ENCODE peak calls at places on chromosomes 13 and 19, in nine cellular contexts. One of them, this sample, is unnamed.

GRCh38 chr19:16988661-16989060 is 37.9 kb downstream of the CPAMD8 start:
- DNase-seq in uterus: no peak
- DNase-seq in left ventricle myocardium inferior: no peak
- DNase-seq in pancreas: no peak
- DNase-seq in neural progenitor cell: no peak
- DNase-seq in AG04450: no peak
- DNase-seq in thoracic aorta: no peak
- DNase-seq in heart right ventricle: no peak
- DNase-seq in AG04449: no peak
- DNase-seq in this sample: no peak

GRCh38 chr13:102131246-102131645 is 270.6 kb downstream of the FGF14 start:
- DNase-seq in uterus: no peak
- DNase-seq in left ventricle myocardium inferior: no peak
- DNase-seq in pancreas: no peak
- DNase-seq in neural progenitor cell: no peak
- DNase-seq in AG04450: no peak
- DNase-seq in thoracic aorta: no peak
- DNase-seq in heart right ventricle: no peak
- DNase-seq in AG04449: no peak
- DNase-seq in this sample: no peak

GRCh38 chr19:33349319-33350289 is 23.9 kb upstream of the CEBPG start:
- DNase-seq in uterus: no peak
- DNase-seq in left ventricle myocardium inferior: no peak
- DNase-seq in pancreas: no peak
- DNase-seq in neural progenitor cell: no peak
- DNase-seq in AG04450: no peak
- DNase-seq in thoracic aorta: no peak
- DNase-seq in heart right ventricle: no peak
- DNase-seq in AG04449: no peak
- DNase-seq in this sample: no peak

GRCh38 chr13:91647361-91647970 is 249.0 kb downstream of the GPC5 start:
- DNase-seq in uterus: no peak
- DNase-seq in left ventricle myocardium inferior: no peak
- DNase-seq in pancreas: no peak
- DNase-seq in neural progenitor cell: peak; percentile 60
- DNase-seq in AG04450: no peak
- DNase-seq in thoracic aorta: no peak
- DNase-seq in heart right ventricle: peak; percentile 9
- DNase-seq in AG04449: no peak
- DNase-seq in this sample: no peak

GRCh38 chr13:113904411-113904810 is 40.5 kb upstream of the GAS6 start:
- DNase-seq in uterus: peak; percentile 68
- DNase-seq in left ventricle myocardium inferior: peak; percentile 64
- DNase-seq in pancreas: no peak
- DNase-seq in neural progenitor cell: peak; percentile 75
- DNase-seq in AG04450: no peak
- DNase-seq in thoracic aorta: no peak
- DNase-seq in heart right ventricle: peak; percentile 68
- DNase-seq in AG04449: no peak
- DNase-seq in this sample: no peak

GRCh38 chr13:97976551-97977375 is 23.3 kb downstream of the IPO5 start:
- DNase-seq in uterus: no peak
- DNase-seq in left ventricle myocardium inferior: no peak
- DNase-seq in pancreas: peak; percentile 74
- DNase-seq in neural progenitor cell: no peak
- DNase-seq in AG04450: no peak
- DNase-seq in thoracic aorta: peak; percentile 48
- DNase-seq in heart right ventricle: peak; percentile 36
- DNase-seq in AG04449: no peak
- DNase-seq in this sample: no peak

GRCh38 chr13:30033681-30034447 is 183.4 kb upstream of the UBL3 start:
- DNase-seq in uterus: no peak
- DNase-seq in left ventricle myocardium inferior: no peak
- DNase-seq in pancreas: no peak
- DNase-seq in neural progenitor cell: no peak
- DNase-seq in AG04450: peak; percentile 82
- DNase-seq in thoracic aorta: no peak
- DNase-seq in heart right ventricle: no peak
- DNase-seq in AG04449: peak; percentile 85
- DNase-seq in this sample: no peak

GRCh38 chr19:42628411-42629135 is 33.8 kb upstream of the CEACAM8 start:
- DNase-seq in uterus: no peak
- DNase-seq in left ventricle myocardium inferior: no peak
- DNase-seq in pancreas: no peak
- DNase-seq in neural progenitor cell: no peak
- DNase-seq in AG04450: no peak
- DNase-seq in thoracic aorta: no peak
- DNase-seq in heart right ventricle: no peak
- DNase-seq in AG04449: no peak
- DNase-seq in this sample: no peak

GRCh38 chr13:20350819-20351218 is 118.7 kb upstream of the GJB6 start:
- DNase-seq in uterus: no peak
- DNase-seq in left ventricle myocardium inferior: no peak
- DNase-seq in pancreas: no peak
- DNase-seq in neural progenitor cell: no peak
- DNase-seq in AG04450: no peak
- DNase-seq in thoracic aorta: no peak
- DNase-seq in heart right ventricle: no peak
- DNase-seq in AG04449: no peak
- DNase-seq in this sample: no peak

GRCh38 chr13:113980489-113981064 is 6.7 kb upstream of the C13orf46 start:
- DNase-seq in uterus: no peak
- DNase-seq in left ventricle myocardium inferior: peak; percentile 2
- DNase-seq in pancreas: peak; percentile 38
- DNase-seq in neural progenitor cell: no peak
- DNase-seq in AG04450: no peak
- DNase-seq in thoracic aorta: no peak
- DNase-seq in heart right ventricle: no peak
- DNase-seq in AG04449: no peak
- DNase-seq in this sample: no peak

GRCh38 chr19:7554990-7555864 is 19.7 kb downstream of the PNPLA6 start:
- DNase-seq in uterus: no peak
- DNase-seq in left ventricle myocardium inferior: no peak
- DNase-seq in pancreas: peak; percentile 77
- DNase-seq in neural progenitor cell: peak; percentile 46
- DNase-seq in AG04450: no peak
- DNase-seq in thoracic aorta: no peak
- DNase-seq in heart right ventricle: no peak
- DNase-seq in AG04449: no peak
- DNase-seq in this sample: no peak

GRCh38 chr13:107301724-107302374 is 733.9 kb upstream of the ARGLU1 start:
- DNase-seq in uterus: no peak
- DNase-seq in left ventricle myocardium inferior: no peak
- DNase-seq in pancreas: no peak
- DNase-seq in neural progenitor cell: peak; percentile 50
- DNase-seq in AG04450: no peak
- DNase-seq in thoracic aorta: no peak
- DNase-seq in heart right ventricle: no peak
- DNase-seq in AG04449: no peak
- DNase-seq in this sample: no peak

GRCh38 chr13:49649244-49649962 is 21.1 kb downstream of the ARL11 start:
- DNase-seq in uterus: no peak
- DNase-seq in left ventricle myocardium inferior: no peak
- DNase-seq in pancreas: no peak
- DNase-seq in neural progenitor cell: peak; percentile 35
- DNase-seq in AG04450: no peak
- DNase-seq in thoracic aorta: no peak
- DNase-seq in heart right ventricle: no peak
- DNase-seq in AG04449: no peak
- DNase-seq in this sample: no peak

GRCh38 chr13:109576331-109576813 is 210.0 kb downstream of the IRS2 start:
- DNase-seq in uterus: no peak
- DNase-seq in left ventricle myocardium inferior: no peak
- DNase-seq in pancreas: no peak
- DNase-seq in neural progenitor cell: no peak
- DNase-seq in AG04450: no peak
- DNase-seq in thoracic aorta: no peak
- DNase-seq in heart right ventricle: no peak
- DNase-seq in AG04449: no peak
- DNase-seq in this sample: no peak

GRCh38 chr13:42996584-42996983 is 4.5 kb upstream of the EPSTI1 start:
- DNase-seq in uterus: no peak
- DNase-seq in left ventricle myocardium inferior: no peak
- DNase-seq in pancreas: no peak
- DNase-seq in neural progenitor cell: no peak
- DNase-seq in AG04450: peak; percentile 81
- DNase-seq in thoracic aorta: no peak
- DNase-seq in heart right ventricle: no peak
- DNase-seq in AG04449: peak; percentile 98
- DNase-seq in this sample: no peak

GRCh38 chr19:51368366-51369282 is at the start of gene CLDND2:
- DNase-seq in uterus: no peak
- DNase-seq in left ventricle myocardium inferior: no peak
- DNase-seq in pancreas: no peak
- DNase-seq in neural progenitor cell: no peak
- DNase-seq in AG04450: no peak
- DNase-seq in thoracic aorta: no peak
- DNase-seq in heart right ventricle: no peak
- DNase-seq in AG04449: no peak
- DNase-seq in this sample: no peak

DNA sequence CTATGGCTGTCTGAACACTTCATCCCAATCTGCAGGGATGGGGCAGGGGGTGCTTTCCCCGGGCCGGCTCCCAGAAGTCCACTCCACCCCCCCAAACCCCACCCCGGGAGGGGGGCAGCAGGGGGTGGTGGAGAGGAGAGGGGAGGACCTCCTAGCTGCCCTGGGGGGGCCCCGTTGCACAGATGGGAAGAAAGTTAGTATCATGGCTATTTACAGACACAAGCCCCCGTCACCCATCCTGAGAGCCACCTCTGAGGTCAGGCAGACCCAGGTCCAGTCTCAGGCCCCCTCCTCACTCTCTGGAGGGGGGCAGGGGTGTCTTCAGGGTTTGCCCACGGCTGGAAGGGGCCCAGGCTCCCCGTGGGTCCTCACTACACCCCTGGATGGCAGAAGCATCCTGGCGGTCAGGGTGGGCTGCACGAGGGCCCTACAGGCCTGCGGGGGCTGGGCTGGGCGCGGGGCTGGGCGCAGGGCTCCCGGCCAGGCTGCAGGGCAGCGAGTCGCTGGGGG is 5.8 kb upstream of the REXO1 start:
- DNase-seq in uterus: no peak
- DNase-seq in left ventricle myocardium inferior: no peak
- DNase-seq in pancreas: peak; percentile 69
- DNase-seq in neural progenitor cell: no peak
- DNase-seq in AG04450: no peak
- DNase-seq in thoracic aorta: no peak
- DNase-seq in heart right ventricle: no peak
- DNase-seq in AG04449: no peak
- DNase-seq in this sample: no peak
- H3K4me3 ChIP-seq in uterus: no peak overlapping the region
- H3K4me3 ChIP-seq in left ventricle myocardium inferior: peak overlapping the region; percentile 69
- H3K4me3 ChIP-seq in pancreas: no peak overlapping the region
- H3K4me3 ChIP-seq in neural progenitor cell: no peak overlapping the region
- H3K4me3 ChIP-seq in AG04450: no peak overlapping the region
- H3K4me3 ChIP-seq in thoracic aorta: no peak overlapping the region
- H3K4me3 ChIP-seq in heart right ventricle: peak overlapping the region; percentile 59
- H3K4me3 ChIP-seq in AG04449: no peak overlapping the region
- H3K4me3 ChIP-seq in this sample: peak overlapping the region; percentile 4

DNA sequence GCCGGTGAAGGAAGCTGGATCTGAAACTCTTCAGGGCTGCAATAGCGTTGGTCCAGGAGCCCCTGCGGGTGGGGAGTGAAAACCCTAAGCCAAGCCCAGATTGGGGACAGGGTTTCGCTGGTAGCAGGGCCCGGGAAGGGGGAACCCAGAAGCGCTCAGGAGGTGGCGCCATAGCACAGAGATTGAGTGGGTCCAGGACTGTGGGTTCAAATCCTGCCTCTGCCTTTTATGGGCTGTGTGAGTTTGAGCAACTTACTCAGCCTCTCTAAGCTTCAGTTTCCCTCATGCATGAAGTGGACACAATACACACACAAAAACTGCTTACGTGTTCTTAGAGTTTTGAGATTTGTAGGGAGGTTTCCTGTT is 8.3 kb upstream of the SYCN start:
- DNase-seq in uterus: no peak
- DNase-seq in left ventricle myocardium inferior: peak; percentile 24
- DNase-seq in pancreas: peak; percentile 47
- DNase-seq in neural progenitor cell: peak; percentile 71
- DNase-seq in AG04450: no peak
- DNase-seq in thoracic aorta: no peak
- DNase-seq in heart right ventricle: no peak
- DNase-seq in AG04449: no peak
- DNase-seq in this sample: no peak
- TF ChIP-seq CTCF in uterus: peak; percentile 8
- TF ChIP-seq CTCF in left ventricle myocardium inferior: no peak
- TF ChIP-seq CTCF in pancreas: no peak
- TF ChIP-seq CTCF in neural progenitor cell: peak; percentile 63
- TF ChIP-seq CTCF in AG04450: peak; percentile 24
- TF ChIP-seq CTCF in thoracic aorta: no peak
- TF ChIP-seq CTCF in heart right ventricle: peak; percentile 9
- TF ChIP-seq CTCF in AG04449: peak; percentile 16
- TF ChIP-seq CTCF in this sample: no peak

GRCh38 chr19:2457394-2458037 is 757 bp upstream of the LMNB2 start:
- DNase-seq in uterus: no peak
- DNase-seq in left ventricle myocardium inferior: no peak
- DNase-seq in pancreas: no peak
- DNase-seq in neural progenitor cell: no peak
- DNase-seq in AG04450: no peak
- DNase-seq in thoracic aorta: no peak
- DNase-seq in heart right ventricle: no peak
- DNase-seq in AG04449: no peak
- DNase-seq in this sample: no peak
- H3K4me3 ChIP-seq in uterus: peak overlapping the region; percentile 28
- H3K4me3 ChIP-seq in left ventricle myocardium inferior: peak overlapping the region; percentile 99
- H3K4me3 ChIP-seq in pancreas: no peak overlapping the region
- H3K4me3 ChIP-seq in neural progenitor cell: peak overlapping the region; percentile 33
- H3K4me3 ChIP-seq in AG04450: peak overlapping the region; percentile 53
- H3K4me3 ChIP-seq in thoracic aorta: peak overlapping the region; percentile 70
- H3K4me3 ChIP-seq in heart right ventricle: peak overlapping the region; percentile 50
- H3K4me3 ChIP-seq in AG04449: peak overlapping the region; percentile 37
- H3K4me3 ChIP-seq in this sample: peak overlapping the region; percentile 99

GRCh38 chr19:45958763-45959516 is 14.7 kb downstream of the NOVA2 start:
- DNase-seq in uterus: no peak
- DNase-seq in left ventricle myocardium inferior: no peak
- DNase-seq in pancreas: no peak
- DNase-seq in neural progenitor cell: no peak
- DNase-seq in AG04450: no peak
- DNase-seq in thoracic aorta: no peak
- DNase-seq in heart right ventricle: no peak
- DNase-seq in AG04449: no peak
- DNase-seq in this sample: no peak

GRCh38 chr19:45962021-45962420 is 11.6 kb downstream of the NOVA2 start:
- DNase-seq in uterus: no peak
- DNase-seq in left ventricle myocardium inferior: no peak
- DNase-seq in pancreas: no peak
- DNase-seq in neural progenitor cell: no peak
- DNase-seq in AG04450: no peak
- DNase-seq in thoracic aorta: no peak
- DNase-seq in heart right ventricle: no peak
- DNase-seq in AG04449: no peak
- DNase-seq in this sample: no peak

GRCh38 chr19:45958320-45958719 is 15.3 kb downstream of the NOVA2 start:
- DNase-seq in uterus: no peak
- DNase-seq in left ventricle myocardium inferior: no peak
- DNase-seq in pancreas: no peak
- DNase-seq in neural progenitor cell: no peak
- DNase-seq in AG04450: no peak
- DNase-seq in thoracic aorta: no peak
- DNase-seq in heart right ventricle: no peak
- DNase-seq in AG04449: no peak
- DNase-seq in this sample: no peak

GRCh38 chr19:45959517-45960025 is 14.1 kb downstream of the NOVA2 start:
- DNase-seq in uterus: no peak
- DNase-seq in left ventricle myocardium inferior: no peak
- DNase-seq in pancreas: no peak
- DNase-seq in neural progenitor cell: no peak
- DNase-seq in AG04450: no peak
- DNase-seq in thoracic aorta: no peak
- DNase-seq in heart right ventricle: no peak
- DNase-seq in AG04449: no peak
- DNase-seq in this sample: no peak

GRCh38 chr19:45960595-45961235 is 12.9 kb downstream of the NOVA2 start:
- DNase-seq in uterus: no peak
- DNase-seq in left ventricle myocardium inferior: no peak
- DNase-seq in pancreas: no peak
- DNase-seq in neural progenitor cell: peak; percentile 68
- DNase-seq in AG04450: no peak
- DNase-seq in thoracic aorta: no peak
- DNase-seq in heart right ventricle: no peak
- DNase-seq in AG04449: no peak
- DNase-seq in this sample: no peak
- TF ChIP-seq CTCF in uterus: no peak
- TF ChIP-seq CTCF in left ventricle myocardium inferior: no peak
- TF ChIP-seq CTCF in pancreas: no peak
- TF ChIP-seq CTCF in neural progenitor cell: peak; percentile 30
- TF ChIP-seq CTCF in AG04450: no peak
- TF ChIP-seq CTCF in thoracic aorta: no peak
- TF ChIP-seq CTCF in heart right ventricle: no peak
- TF ChIP-seq CTCF in AG04449: no peak
- TF ChIP-seq CTCF in this sample: no peak